ENCODE peak calls at places on chromosomes 1 and 21, in six cellular contexts. X, K, C, J, T and Z are unnamed samples. For H3K9me3, the result is how much of the 10 kb centered on the place peaks cover.

GRCh38 chr1:156886583-156887302 is 6.8 kb upstream of the PEAR1 start:
- DNase-seq in K (no peak), T (no peak), J (no peak), X (no peak), C (no peak), Z (no peak)

GRCh38 chr1:243831463-243831862 is 18.6 kb downstream of the AKT3 start:
- DNase-seq in T (no peak), K (no peak), X (no peak), C (no peak), J (no peak), Z (no peak)

GRCh38 chr1:36692465-36692864 is 209.8 kb upstream of the CSF3R start:
- DNase-seq in J (no peak), T (no peak), K (no peak), C (peak), X (no peak), Z (no peak)

GRCh38 chr1:41268154-41268770 is 26.2 kb upstream of the SCMH1 start:
- DNase-seq in X (peak), K (peak), J (peak), T (peak), C (peak), Z (peak)

GRCh38 chr1:208216806-208217205 is 27.4 kb downstream of the PLXNA2 start:
- DNase-seq in J (no peak), X (no peak), C (no peak), T (no peak), K (no peak), Z (no peak)

GRCh38 chr1:59516881-59517280 is 220.0 kb downstream of the FGGY start:
- DNase-seq in K (no peak), X (no peak), C (no peak), J (no peak), T (no peak), Z (no peak)

GRCh38 chr1:202680586-202681352 is 29.5 kb downstream of the SYT2 start:
- DNase-seq in J (peak), C (peak), K (no peak), X (no peak), T (no peak), Z (no peak)

GRCh38 chr1:7810395-7810794 is 26.3 kb downstream of the PER3 start:
- DNase-seq in X (peak), C (no peak), K (no peak), J (no peak), T (peak), Z (peak)

GRCh38 chr1:13792429-13792828 is 92.4 kb downstream of the PRDM2 start:
- DNase-seq in K (no peak), J (no peak), C (no peak), T (no peak), X (peak), Z (no peak)

GRCh38 chr21:28856588-28857250 is 136.0 kb downstream of the LTN1 start:
- DNase-seq in K (no peak), T (no peak), J (peak), X (no peak), C (peak), Z (no peak)

GRCh38 chr1:203171341-203172183 is 4.1 kb downstream of the MYBPH start:
- DNase-seq in C (no peak), T (no peak), J (no peak), X (no peak), K (no peak), Z (no peak)

GRCh38 chr1:21216835-21217811 is 40.4 kb upstream of the EIF4G3 start:
- DNase-seq in T (peak), J (no peak), K (peak), C (peak), X (peak), Z (peak)

GRCh38 chr1:39352881-39353280 is 138.6 kb upstream of the BMP8A start:
- DNase-seq in X (peak), T (no peak), C (no peak), J (no peak), K (no peak), Z (no peak)

GRCh38 chr1:180525696-180526000 is 23.3 kb upstream of the ACBD6 start:
- DNase-seq in K (no peak), C (no peak), X (peak), T (no peak), J (no peak), Z (peak)

GRCh38 chr1:61081637-61082335 is 575 bp upstream of the NFIA start:
- DNase-seq in J (no peak), T (peak), C (peak), K (peak), X (peak), Z (peak)

GRCh38 chr1:160608941-160609340 is 29.6 kb upstream of the CD84 start:
- DNase-seq in C (no peak), X (no peak), T (no peak), J (no peak), K (no peak), Z (no peak)

GRCh38 chr1:182170941-182171461 is 109.5 kb upstream of the ZNF648 start:
- DNase-seq in J (no peak), K (no peak), T (no peak), X (no peak), C (no peak), Z (peak)

GRCh38 chr1:193589597-193590040 is 403.2 kb upstream of the B3GALT2 start:
- DNase-seq in T (no peak), K (no peak), X (peak), J (no peak), C (no peak), Z (no peak)

GRCh38 chr1:112263464-112263863 is 132.6 kb upstream of the CTTNBP2NL start:
- DNase-seq in K (no peak), C (no peak), T (peak), X (peak), J (no peak), Z (no peak)

GRCh38 chr21:43306911-43307676 is 119.8 kb downstream of the SIK1 start:
- DNase-seq in K (no peak), X (peak), C (no peak), T (peak), J (no peak), Z (peak)

GRCh38 chr1:181255270-181255929 is 166.9 kb downstream of the IER5 start:
- DNase-seq in T (peak), K (no peak), X (peak), C (no peak), J (no peak), Z (no peak)

GRCh38 chr1:2241820-2242219 is 13.7 kb downstream of the SKI start:
- DNase-seq in J (no peak), C (no peak), X (no peak), T (no peak), K (no peak), Z (no peak)

GRCh38 chr1:35288761-35289160 is 20.3 kb downstream of the ZMYM4 start:
- DNase-seq in C (no peak), K (no peak), J (no peak), X (peak), T (peak), Z (no peak)

GRCh38 chr1:155171836-155172731 is 1.0 kb downstream of the KRTCAP2 start:
- DNase-seq in C (no peak), J (no peak), X (no peak), T (no peak), K (no peak), Z (no peak)

GRCh38 chr1:216193839-216194443 is 229.3 kb downstream of the USH2A start:
- DNase-seq in T (no peak), K (no peak), J (no peak), X (no peak), C (peak), Z (peak)

GRCh38 chr21:46226920-46227599 is 1.5 kb downstream of the LSS start:
- DNase-seq in X (peak), J (no peak), C (no peak), K (no peak), T (peak), Z (peak)

GRCh38 chr1:62621907-62622306 is 24.6 kb downstream of the ANGPTL3 start:
- DNase-seq in J (no peak), K (no peak), T (peak), X (peak), C (no peak), Z (peak)

GRCh38 chr1:99645199-99645598 is 714 bp upstream of the PALMD start:
- DNase-seq in J (no peak), T (peak), K (no peak), C (no peak), X (peak), Z (peak)

GRCh38 chr21:31837613-31838390 is 35.0 kb upstream of the HUNK start:
- DNase-seq in X (no peak), J (no peak), C (no peak), K (no peak), T (no peak), Z (no peak)

GRCh38 chr1:23400324-23401110 is 24.0 kb downstream of the TCEA3 start:
- DNase-seq in C (no peak), T (no peak), J (no peak), K (no peak), X (peak), Z (no peak)

GRCh38 chr1:168408531-168409242 is 128.0 kb downstream of the TBX19 start:
- DNase-seq in J (no peak), C (no peak), T (peak), X (peak), K (no peak), Z (peak)

GRCh38 chr1:248174521-248174920 is at the start of gene OR2M2:
- DNase-seq in K (no peak), T (no peak), J (no peak), C (no peak), X (no peak), Z (no peak)
- H3K9me3 ChIP-seq in K (under half), T (under half), J (under half), C (under half), X (under half), Z (under half)

GRCh38 chr1:158445371-158445770 is 16.3 kb upstream of the OR10K1 start:
- DNase-seq in X (no peak), C (no peak), T (no peak), K (no peak), J (no peak), Z (no peak)
- H4K91ac ChIP-seq in X (no peak), C (no peak), T (no peak), K (no peak), J (no peak), Z (no peak)

GRCh38 chr1:166822385-166822784 is 16.9 kb upstream of the POGK start:
- DNase-seq in C (no peak), J (no peak), X (no peak), T (no peak), K (peak), Z (no peak)

DNA sequence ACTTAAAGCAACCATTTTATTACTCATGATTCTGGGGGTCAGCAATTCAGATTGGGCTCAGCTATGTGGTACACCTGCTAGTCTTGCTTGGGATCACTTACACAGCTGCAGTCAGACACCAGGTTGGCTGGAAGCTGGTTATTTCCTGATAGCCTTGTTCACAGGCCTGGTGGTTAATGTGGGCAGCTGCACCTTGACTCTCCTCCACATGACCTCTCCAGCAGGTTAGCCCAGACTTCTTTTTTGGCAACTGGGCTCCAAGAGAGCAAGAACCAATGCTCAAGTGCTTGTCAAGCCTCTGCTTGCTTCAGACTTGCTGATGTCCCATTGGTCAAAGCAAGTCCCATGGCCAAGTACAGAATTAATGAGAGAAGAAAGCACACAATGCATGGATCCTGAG is 11.8 kb upstream of the POGK start:
- DNase-seq in J (no peak), K (no peak), C (no peak), X (no peak), T (no peak), Z (no peak)
- H3K9me3 ChIP-seq in J (under half), K (under half), C (under half), X (under half), T (under half), Z (under half)

GRCh38 chr1:19776933-19777332 is 22.8 kb downstream of the TMCO4 start:
- DNase-seq in X (no peak), K (no peak), J (no peak), C (no peak), T (no peak), Z (no peak)

GRCh38 chr1:19776287-19776686 is 23.4 kb downstream of the TMCO4 start:
- DNase-seq in K (no peak), X (no peak), T (no peak), C (no peak), J (no peak), Z (no peak)

GRCh38 chr1:19775831-19776230 is 23.9 kb downstream of the TMCO4 start:
- DNase-seq in X (no peak), T (no peak), C (no peak), K (no peak), J (no peak), Z (no peak)

GRCh38 chr1:19774180-19774785 is 25.4 kb downstream of the TMCO4 start:
- DNase-seq in X (no peak), T (no peak), K (no peak), J (no peak), C (no peak), Z (no peak)

GRCh38 chr1:19775317-19775716 is 24.4 kb downstream of the TMCO4 start:
- DNase-seq in T (no peak), K (no peak), C (no peak), X (no peak), J (no peak), Z (peak)
- H4K91ac ChIP-seq in T (no peak), K (no peak), C (no peak), X (no peak), J (no peak), Z (no peak)

DNA sequence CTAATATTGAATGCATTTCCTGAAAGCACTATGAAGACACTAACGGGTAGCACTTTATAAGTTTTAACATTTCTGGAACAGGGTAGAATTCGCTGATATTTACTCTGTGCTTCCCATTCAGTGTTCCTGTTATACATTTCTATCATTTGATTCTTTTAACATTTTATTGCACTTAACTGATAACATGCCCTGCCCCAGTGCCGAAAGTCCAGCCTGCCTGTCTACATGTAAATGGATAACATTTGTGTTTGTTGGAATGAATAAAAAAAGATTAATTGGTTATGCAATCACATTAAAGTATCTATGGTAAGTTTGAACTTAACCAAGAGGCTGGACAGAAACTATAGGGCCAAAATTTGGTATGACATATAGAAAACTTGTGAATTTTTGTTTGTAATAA is 790.5 kb upstream of the TPTE start:
- DNase-seq in K (no peak), X (no peak), J (no peak), C (no peak), T (no peak), Z (no peak)
- H3K9me3 ChIP-seq in K (half or more), X (under half), J (under half), C (half or more), T (under half), Z (under half)

GRCh38 chr1:94236021-94236491 is 1.3 kb downstream of the ARHGAP29 start:
- DNase-seq in C (no peak), J (peak), T (no peak), K (no peak), X (peak), Z (peak)
- H4K91ac ChIP-seq in C (no peak), J (no peak), T (no peak), K (no peak), X (no peak), Z (peak)

DNA sequence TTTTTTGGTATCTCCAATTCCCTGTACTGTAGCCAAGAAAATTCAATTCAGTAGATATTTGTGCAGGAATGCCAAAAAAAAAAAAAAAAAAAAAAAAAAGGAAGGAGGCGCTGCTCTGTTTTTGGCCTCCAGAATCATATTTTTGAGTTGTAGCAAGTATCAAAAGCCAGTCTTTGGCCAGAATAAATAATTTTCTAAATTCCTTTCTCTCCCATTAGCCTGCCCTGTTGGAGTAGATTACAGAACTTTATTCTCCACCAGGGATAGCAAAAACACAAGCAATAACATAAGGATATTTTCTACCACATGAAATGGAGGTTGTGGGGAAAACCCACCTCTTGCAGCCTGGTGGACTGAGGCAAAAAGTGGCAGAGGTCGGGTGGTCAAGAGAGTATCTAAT is 2.4 kb upstream of the CYP4X1 start:
- DNase-seq in J (no peak), C (no peak), K (no peak), X (no peak), T (no peak), Z (no peak)
- H3K9me3 ChIP-seq in J (under half), C (under half), K (under half), X (under half), T (under half), Z (under half)